ENCODE peak calls at places on chromosomes 2 and 18, in ten cellular contexts. One of them, this sample, is unnamed.

GRCh38 chr2:126953483-126953882 is 54.8 kb downstream of the TEX51 start:
- DNase-seq in T-helper 17 cell: no peak
- DNase-seq in GM20000: no peak
- DNase-seq in HEK293T: no peak
- DNase-seq in kidney: no peak
- DNase-seq in stimulated activated CD4-positive, alpha-beta T cell treated with anti-CD3 and anti-CD28 coated beads, TNF-alpha, amount 100 ng/mL, for 48 hours: no peak
- DNase-seq in T1000: no peak
- DNase-seq in left cardiac atrium: no peak
- DNase-seq in T-helper 1 cell: no peak
- DNase-seq in NCI-H2029 treated with DMSO at 0.1 percent for 48 hours: no peak
- DNase-seq in this sample: no peak

GRCh38 chr18:33755918-33756590 is 178.0 kb downstream of the ASXL3 start:
- DNase-seq in GM20000: no peak
- DNase-seq in T-helper 17 cell: no peak
- DNase-seq in HEK293T: peak
- DNase-seq in left cardiac atrium: peak
- DNase-seq in kidney: no peak
- DNase-seq in T-helper 1 cell: no peak
- DNase-seq in T1000: peak
- DNase-seq in stimulated activated CD4-positive, alpha-beta T cell treated with anti-CD3 and anti-CD28 coated beads, TNF-alpha, amount 100 ng/mL, for 48 hours: no peak
- DNase-seq in NCI-H2029 treated with DMSO at 0.1 percent for 48 hours: peak
- DNase-seq in this sample: peak

GRCh38 chr2:222082201-222082600 is 216.6 kb downstream of the PAX3 start:
- DNase-seq in T-helper 1 cell: no peak
- DNase-seq in GM20000: no peak
- DNase-seq in NCI-H2029 treated with DMSO at 0.1 percent for 48 hours: no peak
- DNase-seq in HEK293T: no peak
- DNase-seq in T-helper 17 cell: no peak
- DNase-seq in kidney: no peak
- DNase-seq in left cardiac atrium: no peak
- DNase-seq in T1000: no peak
- DNase-seq in stimulated activated CD4-positive, alpha-beta T cell treated with anti-CD3 and anti-CD28 coated beads, TNF-alpha, amount 100 ng/mL, for 48 hours: no peak
- DNase-seq in this sample: no peak

GRCh38 chr2:218125626-218126080 is at the start of gene CXCR2:
- DNase-seq in left cardiac atrium: peak
- DNase-seq in T-helper 1 cell: no peak
- DNase-seq in HEK293T: no peak
- DNase-seq in NCI-H2029 treated with DMSO at 0.1 percent for 48 hours: no peak
- DNase-seq in kidney: no peak
- DNase-seq in GM20000: peak
- DNase-seq in stimulated activated CD4-positive, alpha-beta T cell treated with anti-CD3 and anti-CD28 coated beads, TNF-alpha, amount 100 ng/mL, for 48 hours: no peak
- DNase-seq in T-helper 17 cell: no peak
- DNase-seq in T1000: no peak
- DNase-seq in this sample: no peak

GRCh38 chr2:150282821-150283309 is 204.6 kb downstream of the RND3 start:
- DNase-seq in NCI-H2029 treated with DMSO at 0.1 percent for 48 hours: no peak
- DNase-seq in stimulated activated CD4-positive, alpha-beta T cell treated with anti-CD3 and anti-CD28 coated beads, TNF-alpha, amount 100 ng/mL, for 48 hours: no peak
- DNase-seq in kidney: no peak
- DNase-seq in T1000: no peak
- DNase-seq in T-helper 1 cell: no peak
- DNase-seq in T-helper 17 cell: no peak
- DNase-seq in GM20000: no peak
- DNase-seq in left cardiac atrium: no peak
- DNase-seq in HEK293T: no peak
- DNase-seq in this sample: peak

GRCh38 chr18:51196116-51196810 is 1.2 kb downstream of the MEX3C start:
- DNase-seq in T-helper 17 cell: peak
- DNase-seq in HEK293T: no peak
- DNase-seq in stimulated activated CD4-positive, alpha-beta T cell treated with anti-CD3 and anti-CD28 coated beads, TNF-alpha, amount 100 ng/mL, for 48 hours: peak
- DNase-seq in T-helper 1 cell: peak
- DNase-seq in left cardiac atrium: peak
- DNase-seq in T1000: no peak
- DNase-seq in GM20000: peak
- DNase-seq in NCI-H2029 treated with DMSO at 0.1 percent for 48 hours: no peak
- DNase-seq in kidney: peak
- DNase-seq in this sample: peak

GRCh38 chr2:117856415-117857210 is 42.1 kb downstream of the DDX18 start:
- DNase-seq in NCI-H2029 treated with DMSO at 0.1 percent for 48 hours: no peak
- DNase-seq in GM20000: no peak
- DNase-seq in stimulated activated CD4-positive, alpha-beta T cell treated with anti-CD3 and anti-CD28 coated beads, TNF-alpha, amount 100 ng/mL, for 48 hours: no peak
- DNase-seq in kidney: no peak
- DNase-seq in HEK293T: no peak
- DNase-seq in T-helper 17 cell: no peak
- DNase-seq in T1000: peak
- DNase-seq in T-helper 1 cell: no peak
- DNase-seq in left cardiac atrium: no peak
- DNase-seq in this sample: peak

GRCh38 chr2:238425979-238426567 is 654 bp upstream of the ASB1 start:
- DNase-seq in T-helper 17 cell: no peak
- DNase-seq in T-helper 1 cell: no peak
- DNase-seq in T1000: peak
- DNase-seq in stimulated activated CD4-positive, alpha-beta T cell treated with anti-CD3 and anti-CD28 coated beads, TNF-alpha, amount 100 ng/mL, for 48 hours: no peak
- DNase-seq in GM20000: peak
- DNase-seq in left cardiac atrium: no peak
- DNase-seq in kidney: peak
- DNase-seq in HEK293T: peak
- DNase-seq in NCI-H2029 treated with DMSO at 0.1 percent for 48 hours: no peak
- DNase-seq in this sample: peak

GRCh38 chr2:230570987-230571386 is 141.7 kb upstream of the CAB39 start:
- DNase-seq in stimulated activated CD4-positive, alpha-beta T cell treated with anti-CD3 and anti-CD28 coated beads, TNF-alpha, amount 100 ng/mL, for 48 hours: no peak
- DNase-seq in kidney: no peak
- DNase-seq in T1000: no peak
- DNase-seq in T-helper 17 cell: no peak
- DNase-seq in GM20000: no peak
- DNase-seq in HEK293T: no peak
- DNase-seq in left cardiac atrium: no peak
- DNase-seq in NCI-H2029 treated with DMSO at 0.1 percent for 48 hours: no peak
- DNase-seq in T-helper 1 cell: no peak
- DNase-seq in this sample: no peak

GRCh38 chr2:60819155-60819862 is 62.1 kb upstream of the REL start:
- DNase-seq in kidney: peak
- DNase-seq in NCI-H2029 treated with DMSO at 0.1 percent for 48 hours: no peak
- DNase-seq in HEK293T: no peak
- DNase-seq in GM20000: no peak
- DNase-seq in left cardiac atrium: no peak
- DNase-seq in T1000: no peak
- DNase-seq in T-helper 1 cell: peak
- DNase-seq in stimulated activated CD4-positive, alpha-beta T cell treated with anti-CD3 and anti-CD28 coated beads, TNF-alpha, amount 100 ng/mL, for 48 hours: peak
- DNase-seq in T-helper 17 cell: peak
- DNase-seq in this sample: no peak

GRCh38 chr2:197599285-197599965 is 76.0 kb downstream of the RFTN2 start:
- DNase-seq in T1000: no peak
- DNase-seq in T-helper 1 cell: no peak
- DNase-seq in T-helper 17 cell: no peak
- DNase-seq in NCI-H2029 treated with DMSO at 0.1 percent for 48 hours: peak
- DNase-seq in kidney: no peak
- DNase-seq in GM20000: peak
- DNase-seq in stimulated activated CD4-positive, alpha-beta T cell treated with anti-CD3 and anti-CD28 coated beads, TNF-alpha, amount 100 ng/mL, for 48 hours: no peak
- DNase-seq in left cardiac atrium: no peak
- DNase-seq in HEK293T: peak
- DNase-seq in this sample: peak

GRCh38 chr2:149312039-149312438 is 18.3 kb upstream of the LYPD6 start:
- DNase-seq in T1000: no peak
- DNase-seq in GM20000: no peak
- DNase-seq in kidney: no peak
- DNase-seq in stimulated activated CD4-positive, alpha-beta T cell treated with anti-CD3 and anti-CD28 coated beads, TNF-alpha, amount 100 ng/mL, for 48 hours: no peak
- DNase-seq in HEK293T: no peak
- DNase-seq in T-helper 1 cell: no peak
- DNase-seq in T-helper 17 cell: no peak
- DNase-seq in NCI-H2029 treated with DMSO at 0.1 percent for 48 hours: no peak
- DNase-seq in left cardiac atrium: no peak
- DNase-seq in this sample: no peak

GRCh38 chr2:112151701-112152440 is 13.7 kb downstream of the FBLN7 start:
- DNase-seq in kidney: peak
- DNase-seq in T-helper 1 cell: no peak
- DNase-seq in HEK293T: no peak
- DNase-seq in T-helper 17 cell: no peak
- DNase-seq in NCI-H2029 treated with DMSO at 0.1 percent for 48 hours: no peak
- DNase-seq in left cardiac atrium: no peak
- DNase-seq in T1000: no peak
- DNase-seq in stimulated activated CD4-positive, alpha-beta T cell treated with anti-CD3 and anti-CD28 coated beads, TNF-alpha, amount 100 ng/mL, for 48 hours: no peak
- DNase-seq in GM20000: no peak
- DNase-seq in this sample: no peak

GRCh38 chr2:19225931-19226330 is 132.5 kb downstream of the OSR1 start:
- DNase-seq in stimulated activated CD4-positive, alpha-beta T cell treated with anti-CD3 and anti-CD28 coated beads, TNF-alpha, amount 100 ng/mL, for 48 hours: no peak
- DNase-seq in left cardiac atrium: no peak
- DNase-seq in HEK293T: no peak
- DNase-seq in NCI-H2029 treated with DMSO at 0.1 percent for 48 hours: no peak
- DNase-seq in T1000: no peak
- DNase-seq in T-helper 1 cell: no peak
- DNase-seq in T-helper 17 cell: no peak
- DNase-seq in kidney: no peak
- DNase-seq in GM20000: no peak
- DNase-seq in this sample: no peak

GRCh38 chr18:50401888-50402287 is 27.0 kb downstream of the SKA1 start:
- DNase-seq in T1000: peak
- DNase-seq in left cardiac atrium: peak
- DNase-seq in T-helper 1 cell: no peak
- DNase-seq in stimulated activated CD4-positive, alpha-beta T cell treated with anti-CD3 and anti-CD28 coated beads, TNF-alpha, amount 100 ng/mL, for 48 hours: no peak
- DNase-seq in HEK293T: peak
- DNase-seq in kidney: peak
- DNase-seq in NCI-H2029 treated with DMSO at 0.1 percent for 48 hours: no peak
- DNase-seq in T-helper 17 cell: no peak
- DNase-seq in GM20000: no peak
- DNase-seq in this sample: peak

GRCh38 chr18:59629894-59630293 is 67.3 kb downstream of the CCBE1 start:
- DNase-seq in GM20000: no peak
- DNase-seq in kidney: peak
- DNase-seq in T-helper 1 cell: no peak
- DNase-seq in T-helper 17 cell: no peak
- DNase-seq in NCI-H2029 treated with DMSO at 0.1 percent for 48 hours: no peak
- DNase-seq in HEK293T: no peak
- DNase-seq in T1000: no peak
- DNase-seq in stimulated activated CD4-positive, alpha-beta T cell treated with anti-CD3 and anti-CD28 coated beads, TNF-alpha, amount 100 ng/mL, for 48 hours: no peak
- DNase-seq in left cardiac atrium: peak
- DNase-seq in this sample: peak

GRCh38 chr18:55265916-55266488 is 306.7 kb upstream of the CCDC68 start:
- DNase-seq in NCI-H2029 treated with DMSO at 0.1 percent for 48 hours: no peak
- DNase-seq in HEK293T: no peak
- DNase-seq in GM20000: no peak
- DNase-seq in T1000: no peak
- DNase-seq in stimulated activated CD4-positive, alpha-beta T cell treated with anti-CD3 and anti-CD28 coated beads, TNF-alpha, amount 100 ng/mL, for 48 hours: no peak
- DNase-seq in left cardiac atrium: no peak
- DNase-seq in kidney: no peak
- DNase-seq in T-helper 17 cell: no peak
- DNase-seq in T-helper 1 cell: no peak
- DNase-seq in this sample: peak

GRCh38 chr2:20456049-20456665 is 9.3 kb downstream of the RHOB start:
- DNase-seq in kidney: no peak
- DNase-seq in GM20000: no peak
- DNase-seq in left cardiac atrium: no peak
- DNase-seq in T-helper 17 cell: no peak
- DNase-seq in NCI-H2029 treated with DMSO at 0.1 percent for 48 hours: no peak
- DNase-seq in T1000: no peak
- DNase-seq in HEK293T: no peak
- DNase-seq in T-helper 1 cell: no peak
- DNase-seq in stimulated activated CD4-positive, alpha-beta T cell treated with anti-CD3 and anti-CD28 coated beads, TNF-alpha, amount 100 ng/mL, for 48 hours: no peak
- DNase-seq in this sample: peak

GRCh38 chr2:180115675-180116074 is 108.6 kb upstream of the CWC22 start:
- DNase-seq in NCI-H2029 treated with DMSO at 0.1 percent for 48 hours: no peak
- DNase-seq in stimulated activated CD4-positive, alpha-beta T cell treated with anti-CD3 and anti-CD28 coated beads, TNF-alpha, amount 100 ng/mL, for 48 hours: no peak
- DNase-seq in T-helper 1 cell: no peak
- DNase-seq in T-helper 17 cell: no peak
- DNase-seq in GM20000: no peak
- DNase-seq in kidney: no peak
- DNase-seq in left cardiac atrium: no peak
- DNase-seq in T1000: no peak
- DNase-seq in HEK293T: no peak
- DNase-seq in this sample: peak

GRCh38 chr2:190149942-190150341 is 87.4 kb upstream of the MSTN start:
- DNase-seq in T-helper 17 cell: no peak
- DNase-seq in T1000: no peak
- DNase-seq in NCI-H2029 treated with DMSO at 0.1 percent for 48 hours: no peak
- DNase-seq in GM20000: no peak
- DNase-seq in left cardiac atrium: no peak
- DNase-seq in kidney: no peak
- DNase-seq in T-helper 1 cell: no peak
- DNase-seq in stimulated activated CD4-positive, alpha-beta T cell treated with anti-CD3 and anti-CD28 coated beads, TNF-alpha, amount 100 ng/mL, for 48 hours: no peak
- DNase-seq in HEK293T: no peak
- DNase-seq in this sample: no peak

GRCh38 chr2:205688417-205689200 is 6.3 kb downstream of the NRP2 start:
- DNase-seq in NCI-H2029 treated with DMSO at 0.1 percent for 48 hours: no peak
- DNase-seq in stimulated activated CD4-positive, alpha-beta T cell treated with anti-CD3 and anti-CD28 coated beads, TNF-alpha, amount 100 ng/mL, for 48 hours: no peak
- DNase-seq in left cardiac atrium: no peak
- DNase-seq in kidney: no peak
- DNase-seq in HEK293T: no peak
- DNase-seq in T-helper 1 cell: no peak
- DNase-seq in GM20000: no peak
- DNase-seq in T1000: no peak
- DNase-seq in T-helper 17 cell: no peak
- DNase-seq in this sample: peak

GRCh38 chr2:62216616-62217015 is 20.7 kb downstream of the B3GNT2 start:
- DNase-seq in stimulated activated CD4-positive, alpha-beta T cell treated with anti-CD3 and anti-CD28 coated beads, TNF-alpha, amount 100 ng/mL, for 48 hours: no peak
- DNase-seq in kidney: no peak
- DNase-seq in NCI-H2029 treated with DMSO at 0.1 percent for 48 hours: no peak
- DNase-seq in left cardiac atrium: peak
- DNase-seq in T-helper 17 cell: no peak
- DNase-seq in T1000: no peak
- DNase-seq in GM20000: no peak
- DNase-seq in HEK293T: no peak
- DNase-seq in T-helper 1 cell: no peak
- DNase-seq in this sample: peak

GRCh38 chr2:134401081-134401497 is 147.2 kb downstream of the MGAT5 start:
- DNase-seq in T-helper 17 cell: no peak
- DNase-seq in GM20000: no peak
- DNase-seq in T-helper 1 cell: no peak
- DNase-seq in stimulated activated CD4-positive, alpha-beta T cell treated with anti-CD3 and anti-CD28 coated beads, TNF-alpha, amount 100 ng/mL, for 48 hours: no peak
- DNase-seq in left cardiac atrium: peak
- DNase-seq in HEK293T: no peak
- DNase-seq in kidney: no peak
- DNase-seq in NCI-H2029 treated with DMSO at 0.1 percent for 48 hours: no peak
- DNase-seq in T1000: no peak
- DNase-seq in this sample: peak

GRCh38 chr2:602571-603366 is 74.4 kb downstream of the TMEM18 start:
- DNase-seq in T-helper 17 cell: no peak
- DNase-seq in T-helper 1 cell: no peak
- DNase-seq in GM20000: no peak
- DNase-seq in T1000: no peak
- DNase-seq in NCI-H2029 treated with DMSO at 0.1 percent for 48 hours: no peak
- DNase-seq in left cardiac atrium: no peak
- DNase-seq in stimulated activated CD4-positive, alpha-beta T cell treated with anti-CD3 and anti-CD28 coated beads, TNF-alpha, amount 100 ng/mL, for 48 hours: no peak
- DNase-seq in kidney: no peak
- DNase-seq in HEK293T: no peak
- DNase-seq in this sample: no peak

GRCh38 chr2:235541016-235541415 is 47.2 kb downstream of the AGAP1 start:
- DNase-seq in NCI-H2029 treated with DMSO at 0.1 percent for 48 hours: no peak
- DNase-seq in HEK293T: no peak
- DNase-seq in left cardiac atrium: no peak
- DNase-seq in T-helper 17 cell: no peak
- DNase-seq in kidney: no peak
- DNase-seq in T-helper 1 cell: no peak
- DNase-seq in stimulated activated CD4-positive, alpha-beta T cell treated with anti-CD3 and anti-CD28 coated beads, TNF-alpha, amount 100 ng/mL, for 48 hours: no peak
- DNase-seq in T1000: no peak
- DNase-seq in GM20000: no peak
- DNase-seq in this sample: no peak

GRCh38 chr18:2222270-2223185 is 348.8 kb downstream of the METTL4 start:
- DNase-seq in T1000: no peak
- DNase-seq in stimulated activated CD4-positive, alpha-beta T cell treated with anti-CD3 and anti-CD28 coated beads, TNF-alpha, amount 100 ng/mL, for 48 hours: no peak
- DNase-seq in kidney: no peak
- DNase-seq in T-helper 1 cell: no peak
- DNase-seq in HEK293T: no peak
- DNase-seq in NCI-H2029 treated with DMSO at 0.1 percent for 48 hours: peak
- DNase-seq in T-helper 17 cell: no peak
- DNase-seq in left cardiac atrium: no peak
- DNase-seq in GM20000: no peak
- DNase-seq in this sample: no peak

GRCh38 chr18:34031810-34032209 is 192.9 kb downstream of the NOL4 start:
- DNase-seq in NCI-H2029 treated with DMSO at 0.1 percent for 48 hours: no peak
- DNase-seq in T1000: no peak
- DNase-seq in GM20000: no peak
- DNase-seq in stimulated activated CD4-positive, alpha-beta T cell treated with anti-CD3 and anti-CD28 coated beads, TNF-alpha, amount 100 ng/mL, for 48 hours: no peak
- DNase-seq in T-helper 1 cell: no peak
- DNase-seq in kidney: no peak
- DNase-seq in T-helper 17 cell: no peak
- DNase-seq in HEK293T: peak
- DNase-seq in left cardiac atrium: no peak
- DNase-seq in this sample: no peak

GRCh38 chr2:240593703-240594451 is 7.3 kb downstream of the CAPN10 start:
- DNase-seq in stimulated activated CD4-positive, alpha-beta T cell treated with anti-CD3 and anti-CD28 coated beads, TNF-alpha, amount 100 ng/mL, for 48 hours: no peak
- DNase-seq in GM20000: no peak
- DNase-seq in kidney: peak
- DNase-seq in T1000: no peak
- DNase-seq in HEK293T: no peak
- DNase-seq in T-helper 17 cell: no peak
- DNase-seq in T-helper 1 cell: peak
- DNase-seq in left cardiac atrium: peak
- DNase-seq in NCI-H2029 treated with DMSO at 0.1 percent for 48 hours: no peak
- DNase-seq in this sample: no peak

This sample was measured in fibroblast of villous mesenchyme.